ENCODE peak calls at places on chromosomes 4 and X, in nine cellular contexts. One of them, this sample, is unnamed.

GRCh38 chr4:106401157-106401556 is 32.6 kb upstream of the GIMD1 start:
- DNase-seq in activated T-cell treated with anti-CD3 and anti-CD28 coated beads, Interleukin-2, amount 50 U/mL, for 72 hours: no peak
- DNase-seq in amniotic stem cell: no peak
- DNase-seq in KG1: no peak
- DNase-seq in foreskin fibroblast: no peak
- DNase-seq in ELR: no peak
- DNase-seq in stimulated activated CD4-positive, alpha-beta T cell treated with anti-CD3 and anti-CD28 coated beads, Interleukin-4, amount 100 ng/mL, for 1 hour: no peak
- DNase-seq in posterior cingulate gyrus: no peak
- DNase-seq in activated CD4-positive, alpha-beta T cell treated with anti-CD3 and anti-CD28 coated beads, Interleukin-2, amount 10 ng/mL, durations not matched to agents 7 days and 5 days: no peak
- DNase-seq in this sample: no peak

GRCh38 chrX:149841929-149842328 is 39.1 kb upstream of the MAGEA8 start:
- DNase-seq in activated T-cell treated with anti-CD3 and anti-CD28 coated beads, Interleukin-2, amount 50 U/mL, for 72 hours: no peak
- DNase-seq in amniotic stem cell: no peak
- DNase-seq in KG1: no peak
- DNase-seq in foreskin fibroblast: no peak
- DNase-seq in ELR: no peak
- DNase-seq in stimulated activated CD4-positive, alpha-beta T cell treated with anti-CD3 and anti-CD28 coated beads, Interleukin-4, amount 100 ng/mL, for 1 hour: no peak
- DNase-seq in posterior cingulate gyrus: no peak
- DNase-seq in activated CD4-positive, alpha-beta T cell treated with anti-CD3 and anti-CD28 coated beads, Interleukin-2, amount 10 ng/mL, durations not matched to agents 7 days and 5 days: no peak
- DNase-seq in this sample: no peak

GRCh38 chr4:145183023-145183422 is 2.6 kb upstream of the OTUD4 start:
- DNase-seq in activated T-cell treated with anti-CD3 and anti-CD28 coated beads, Interleukin-2, amount 50 U/mL, for 72 hours: no peak
- DNase-seq in amniotic stem cell: no peak
- DNase-seq in KG1: no peak
- DNase-seq in foreskin fibroblast: peak
- DNase-seq in ELR: peak
- DNase-seq in stimulated activated CD4-positive, alpha-beta T cell treated with anti-CD3 and anti-CD28 coated beads, Interleukin-4, amount 100 ng/mL, for 1 hour: no peak
- DNase-seq in posterior cingulate gyrus: no peak
- DNase-seq in activated CD4-positive, alpha-beta T cell treated with anti-CD3 and anti-CD28 coated beads, Interleukin-2, amount 10 ng/mL, durations not matched to agents 7 days and 5 days: no peak
- DNase-seq in this sample: no peak

GRCh38 chr4:89800527-89801103 is 36.3 kb downstream of the SNCA start:
- DNase-seq in activated T-cell treated with anti-CD3 and anti-CD28 coated beads, Interleukin-2, amount 50 U/mL, for 72 hours: no peak
- DNase-seq in amniotic stem cell: no peak
- DNase-seq in KG1: no peak
- DNase-seq in foreskin fibroblast: no peak
- DNase-seq in ELR: peak
- DNase-seq in stimulated activated CD4-positive, alpha-beta T cell treated with anti-CD3 and anti-CD28 coated beads, Interleukin-4, amount 100 ng/mL, for 1 hour: no peak
- DNase-seq in posterior cingulate gyrus: no peak
- DNase-seq in activated CD4-positive, alpha-beta T cell treated with anti-CD3 and anti-CD28 coated beads, Interleukin-2, amount 10 ng/mL, durations not matched to agents 7 days and 5 days: no peak
- DNase-seq in this sample: no peak

GRCh38 chr4:186029731-186030421 is 39.1 kb upstream of the TLR3 start:
- DNase-seq in activated T-cell treated with anti-CD3 and anti-CD28 coated beads, Interleukin-2, amount 50 U/mL, for 72 hours: no peak
- DNase-seq in amniotic stem cell: peak
- DNase-seq in KG1: no peak
- DNase-seq in foreskin fibroblast: no peak
- DNase-seq in ELR: no peak
- DNase-seq in stimulated activated CD4-positive, alpha-beta T cell treated with anti-CD3 and anti-CD28 coated beads, Interleukin-4, amount 100 ng/mL, for 1 hour: no peak
- DNase-seq in posterior cingulate gyrus: peak
- DNase-seq in activated CD4-positive, alpha-beta T cell treated with anti-CD3 and anti-CD28 coated beads, Interleukin-2, amount 10 ng/mL, durations not matched to agents 7 days and 5 days: no peak
- DNase-seq in this sample: no peak

GRCh38 chr4:150216725-150217124 is 138.5 kb downstream of the DCLK2 start:
- DNase-seq in activated T-cell treated with anti-CD3 and anti-CD28 coated beads, Interleukin-2, amount 50 U/mL, for 72 hours: no peak
- DNase-seq in amniotic stem cell: no peak
- DNase-seq in KG1: no peak
- DNase-seq in foreskin fibroblast: no peak
- DNase-seq in ELR: no peak
- DNase-seq in stimulated activated CD4-positive, alpha-beta T cell treated with anti-CD3 and anti-CD28 coated beads, Interleukin-4, amount 100 ng/mL, for 1 hour: no peak
- DNase-seq in posterior cingulate gyrus: peak
- DNase-seq in activated CD4-positive, alpha-beta T cell treated with anti-CD3 and anti-CD28 coated beads, Interleukin-2, amount 10 ng/mL, durations not matched to agents 7 days and 5 days: no peak
- DNase-seq in this sample: no peak

GRCh38 chr4:158856852-158857251 is 88.0 kb downstream of the FNIP2 start:
- DNase-seq in activated T-cell treated with anti-CD3 and anti-CD28 coated beads, Interleukin-2, amount 50 U/mL, for 72 hours: no peak
- DNase-seq in amniotic stem cell: no peak
- DNase-seq in KG1: no peak
- DNase-seq in foreskin fibroblast: peak
- DNase-seq in ELR: peak
- DNase-seq in stimulated activated CD4-positive, alpha-beta T cell treated with anti-CD3 and anti-CD28 coated beads, Interleukin-4, amount 100 ng/mL, for 1 hour: no peak
- DNase-seq in posterior cingulate gyrus: no peak
- DNase-seq in activated CD4-positive, alpha-beta T cell treated with anti-CD3 and anti-CD28 coated beads, Interleukin-2, amount 10 ng/mL, durations not matched to agents 7 days and 5 days: peak
- DNase-seq in this sample: no peak

GRCh38 chr4:6137027-6137746 is 63.2 kb downstream of the JAKMIP1 start:
- DNase-seq in activated T-cell treated with anti-CD3 and anti-CD28 coated beads, Interleukin-2, amount 50 U/mL, for 72 hours: no peak
- DNase-seq in amniotic stem cell: no peak
- DNase-seq in KG1: no peak
- DNase-seq in foreskin fibroblast: no peak
- DNase-seq in ELR: no peak
- DNase-seq in stimulated activated CD4-positive, alpha-beta T cell treated with anti-CD3 and anti-CD28 coated beads, Interleukin-4, amount 100 ng/mL, for 1 hour: no peak
- DNase-seq in posterior cingulate gyrus: no peak
- DNase-seq in activated CD4-positive, alpha-beta T cell treated with anti-CD3 and anti-CD28 coated beads, Interleukin-2, amount 10 ng/mL, durations not matched to agents 7 days and 5 days: no peak
- DNase-seq in this sample: no peak

GRCh38 chr4:40325406-40326019 is 9.6 kb upstream of the CHRNA9 start:
- DNase-seq in activated T-cell treated with anti-CD3 and anti-CD28 coated beads, Interleukin-2, amount 50 U/mL, for 72 hours: peak
- DNase-seq in amniotic stem cell: peak
- DNase-seq in KG1: peak
- DNase-seq in foreskin fibroblast: peak
- DNase-seq in ELR: peak
- DNase-seq in stimulated activated CD4-positive, alpha-beta T cell treated with anti-CD3 and anti-CD28 coated beads, Interleukin-4, amount 100 ng/mL, for 1 hour: peak
- DNase-seq in posterior cingulate gyrus: no peak
- DNase-seq in activated CD4-positive, alpha-beta T cell treated with anti-CD3 and anti-CD28 coated beads, Interleukin-2, amount 10 ng/mL, durations not matched to agents 7 days and 5 days: peak
- DNase-seq in this sample: no peak

GRCh38 chr4:162683659-162684370 is 482.9 kb downstream of the NAF1 start:
- DNase-seq in activated T-cell treated with anti-CD3 and anti-CD28 coated beads, Interleukin-2, amount 50 U/mL, for 72 hours: no peak
- DNase-seq in amniotic stem cell: no peak
- DNase-seq in KG1: no peak
- DNase-seq in foreskin fibroblast: no peak
- DNase-seq in ELR: peak
- DNase-seq in stimulated activated CD4-positive, alpha-beta T cell treated with anti-CD3 and anti-CD28 coated beads, Interleukin-4, amount 100 ng/mL, for 1 hour: no peak
- DNase-seq in posterior cingulate gyrus: no peak
- DNase-seq in activated CD4-positive, alpha-beta T cell treated with anti-CD3 and anti-CD28 coated beads, Interleukin-2, amount 10 ng/mL, durations not matched to agents 7 days and 5 days: no peak
- DNase-seq in this sample: no peak

GRCh38 chrX:11913001-11913400 is 155.0 kb downstream of the MSL3 start:
- DNase-seq in activated T-cell treated with anti-CD3 and anti-CD28 coated beads, Interleukin-2, amount 50 U/mL, for 72 hours: no peak
- DNase-seq in amniotic stem cell: no peak
- DNase-seq in KG1: no peak
- DNase-seq in foreskin fibroblast: no peak
- DNase-seq in ELR: peak
- DNase-seq in stimulated activated CD4-positive, alpha-beta T cell treated with anti-CD3 and anti-CD28 coated beads, Interleukin-4, amount 100 ng/mL, for 1 hour: no peak
- DNase-seq in posterior cingulate gyrus: no peak
- DNase-seq in activated CD4-positive, alpha-beta T cell treated with anti-CD3 and anti-CD28 coated beads, Interleukin-2, amount 10 ng/mL, durations not matched to agents 7 days and 5 days: no peak
- DNase-seq in this sample: no peak

GRCh38 chrX:107678957-107679740 is 50.8 kb downstream of the PRPS1 start:
- DNase-seq in activated T-cell treated with anti-CD3 and anti-CD28 coated beads, Interleukin-2, amount 50 U/mL, for 72 hours: peak
- DNase-seq in amniotic stem cell: peak
- DNase-seq in KG1: no peak
- DNase-seq in foreskin fibroblast: peak
- DNase-seq in ELR: peak
- DNase-seq in stimulated activated CD4-positive, alpha-beta T cell treated with anti-CD3 and anti-CD28 coated beads, Interleukin-4, amount 100 ng/mL, for 1 hour: peak
- DNase-seq in posterior cingulate gyrus: no peak
- DNase-seq in activated CD4-positive, alpha-beta T cell treated with anti-CD3 and anti-CD28 coated beads, Interleukin-2, amount 10 ng/mL, durations not matched to agents 7 days and 5 days: peak
- DNase-seq in this sample: no peak

This sample was measured in activated CD8-positive, alpha-beta memory T cell treated with anti-CD3 and anti-CD28 coated beads, Interleukin-2, amount 50 U/mL, for 48 hours.